ENCODE peak calls at places on chromosome 4, in four cellular contexts. B is endothelial cell of umbilical vein, E is IMR-90, L is ovary. A is an unnamed sample.

GRCh38 chr4:164700471-164700870 is 53.5 kb upstream of the SMIM31 start:
- DNase-seq in E (no peak), B (no peak), L (no peak), A (peak; percentile 42)

GRCh38 chr4:24533364-24533763 is 51.0 kb downstream of the DHX15 start:
- DNase-seq in E (peak; percentile 50), L (no peak), B (no peak), A (peak; percentile 38)

GRCh38 chr4:82983450-82983849 is 27.2 kb downstream of the LIN54 start:
- DNase-seq in B (no peak), L (no peak), E (no peak), A (no peak)

GRCh38 chr4:109444182-109444844 is 10.7 kb downstream of the SEC24B start:
- DNase-seq in E (no peak), B (no peak), L (no peak), A (no peak)

GRCh38 chr4:95556460-95556859 is 7.7 kb upstream of the UNC5C start:
- DNase-seq in L (no peak), B (no peak), E (no peak), A (peak; percentile 70)

GRCh38 chr4:158885564-158885963 is 116.7 kb downstream of the FNIP2 start:
- DNase-seq in E (no peak), B (no peak), L (no peak), A (no peak)

GRCh38 chr4:78691971-78692814 is 84.0 kb upstream of the BMP2K start:
- DNase-seq in B (no peak), L (no peak), E (peak; percentile 16), A (peak; percentile 66)

GRCh38 chr4:147862043-147862692 is 130.3 kb downstream of the ARHGAP10 start:
- DNase-seq in L (no peak), E (no peak), B (no peak), A (no peak)

GRCh38 chr4:74437866-74438265 is 7.1 kb upstream of the AREG start:
- DNase-seq in L (no peak), E (no peak), B (no peak), A (no peak)

GRCh38 chr4:123093247-123093646 is 170.8 kb upstream of the NUDT6 start:
- DNase-seq in L (no peak), B (no peak), E (no peak), A (peak; percentile 18)

GRCh38 chr4:55442541-55442940 is 46.8 kb downstream of the TMEM165 start:
- DNase-seq in B (no peak), E (no peak), L (no peak), A (no peak)

GRCh38 chr4:176988226-176988625 is 195.5 kb upstream of the VEGFC start:
- DNase-seq in B (peak; percentile 92), E (peak; percentile 99), L (no peak), A (no peak)

GRCh38 chr4:169103966-169104412 is 93.9 kb upstream of the CBR4 start:
- DNase-seq in E (no peak), L (no peak), B (no peak), A (no peak)

GRCh38 chr4:159685406-159686092 is 582.7 kb downstream of the RAPGEF2 start:
- DNase-seq in E (no peak), L (no peak), B (no peak), A (no peak)

GRCh38 chr4:122584517-122584916 is 36.3 kb downstream of the IL21 start:
- DNase-seq in B (peak; percentile 73), E (peak; percentile 82), L (no peak), A (peak; percentile 26)

DNA sequence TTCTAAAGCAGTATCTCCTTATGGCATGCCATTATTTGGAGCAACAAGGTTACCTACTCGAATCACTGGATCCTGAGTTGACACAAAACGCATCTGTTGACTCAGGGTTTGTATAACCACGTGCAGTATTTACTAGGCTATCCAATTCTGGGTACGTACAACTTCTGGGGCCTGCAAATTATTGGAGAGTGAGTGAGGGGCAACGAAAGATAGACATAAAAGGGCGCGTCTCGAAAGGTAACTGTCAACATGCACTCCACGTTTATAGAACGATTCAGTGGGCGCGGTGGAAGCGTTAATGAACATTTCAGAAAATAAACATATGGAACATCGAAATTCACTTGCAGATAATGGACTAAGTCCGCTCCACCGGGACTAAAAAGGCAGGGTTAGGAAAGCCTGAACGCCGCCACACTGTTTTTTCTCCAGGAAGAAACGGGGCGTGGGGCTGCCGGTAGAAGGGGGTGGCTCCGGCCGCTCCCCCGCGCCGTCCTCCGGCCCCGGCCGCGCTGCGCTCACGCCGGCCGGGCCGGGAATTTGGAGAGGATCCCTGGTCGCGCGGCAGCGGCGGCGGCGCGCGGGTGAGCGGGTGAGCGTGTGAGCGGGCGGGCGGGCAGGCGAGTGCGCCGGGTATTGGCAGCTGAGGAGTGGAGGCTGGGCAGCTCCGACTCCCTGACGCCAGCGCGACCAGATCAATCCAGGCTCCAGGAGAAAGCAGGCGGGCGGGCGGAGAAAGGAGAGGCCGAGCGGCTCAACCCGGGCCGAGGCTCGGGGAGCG is at the start of gene SMAD1:
- DNase-seq in E (peak; percentile 82), L (peak; percentile 86), B (peak; percentile 76), A (no peak)
- TF ChIP-seq POLR2A in E (peak; percentile 57), L (peak; percentile 32), B (peak; percentile 59), A (no peak)

GRCh38 chr4:110962616-110963015 is 339.7 kb upstream of the PITX2 start:
- DNase-seq in E (no peak), B (no peak), L (no peak), A (no peak)

GRCh38 chr4:110955748-110956147 is 332.9 kb upstream of the PITX2 start:
- DNase-seq in B (no peak), L (no peak), E (no peak), A (no peak)

GRCh38 chr4:110963621-110964020 is 340.7 kb upstream of the PITX2 start:
- DNase-seq in E (no peak), B (no peak), L (no peak), A (no peak)

GRCh38 chr4:110953898-110954297 is 331.0 kb upstream of the PITX2 start:
- DNase-seq in E (no peak), B (no peak), L (no peak), A (no peak)

DNA sequence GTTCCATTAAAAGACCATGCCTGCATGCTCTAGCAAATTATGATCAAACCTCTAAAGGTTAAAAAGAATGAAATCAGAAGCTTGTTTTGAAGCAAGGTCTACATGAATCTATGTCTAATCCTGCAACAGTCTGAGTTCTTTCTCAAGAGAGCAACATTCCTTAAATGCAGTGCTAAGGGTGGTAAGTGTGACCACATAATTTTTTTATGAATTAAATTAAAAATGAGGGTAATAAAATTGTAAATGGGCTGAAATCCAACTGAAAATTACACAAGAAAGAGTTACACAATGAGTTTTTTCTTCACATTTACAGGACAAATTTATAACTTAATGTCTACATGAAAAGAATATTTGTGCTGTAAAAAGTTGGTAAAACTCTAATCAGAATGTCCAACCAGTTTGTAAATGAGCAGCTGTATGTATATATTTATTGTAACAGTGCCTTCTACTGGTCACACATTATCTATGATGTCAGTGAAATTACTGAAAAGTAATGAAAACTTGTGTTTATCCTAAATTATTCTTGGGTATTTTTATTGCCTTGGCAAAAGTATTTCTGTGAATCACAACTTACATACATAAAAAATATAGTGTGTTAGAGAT is 336.3 kb upstream of the PITX2 start:
- DNase-seq in L (no peak), E (peak; percentile 30), B (peak; percentile 22), A (peak; percentile 7)
- H3K4me3 ChIP-seq in L (no peak overlapping the region), E (no peak overlapping the region), B (no peak overlapping the region), A (no peak overlapping the region)

GRCh38 chr4:16225681-16225995 is 633 bp downstream of the TAPT1 start:
- DNase-seq in B (peak; percentile 55), E (no peak), L (no peak), A (no peak)

GRCh38 chr4:16225139-16225538 is 1.1 kb downstream of the TAPT1 start:
- DNase-seq in E (peak; percentile 41), L (no peak), B (peak; percentile 51), A (peak; percentile 58)

GRCh38 chr4:16227462-16227868 is 1.2 kb upstream of the TAPT1 start:
- DNase-seq in B (peak; percentile 50), E (peak; percentile 30), L (peak; percentile 66), A (peak; percentile 53)

GRCh38 chr4:16225996-16226815 is at the start of gene TAPT1:
- DNase-seq in L (peak; percentile 84), E (peak; percentile 30), B (peak; percentile 54), A (peak; percentile 81)

GRCh38 chr4:16226816-16227461 is 668 bp upstream of the TAPT1 start:
- DNase-seq in E (no peak), L (peak; percentile 74), B (peak; percentile 49), A (peak; percentile 74)
- TF ChIP-seq POLR2A in E (no peak), L (peak; percentile 7), B (no peak), A (no peak)

GRCh38 chr4:139607302-139608060 is 51.5 kb upstream of the SETD7 start:
- DNase-seq in L (no peak), B (no peak), E (no peak), A (no peak)
- H3K4me3 ChIP-seq in L (no peak overlapping the region), B (no peak overlapping the region), E (no peak overlapping the region), A (no peak overlapping the region)

GRCh38 chr4:185479507-185479971 is 8.0 kb upstream of the CCDC110 start:
- DNase-seq in L (no peak), B (no peak), E (no peak), A (no peak)

GRCh38 chr4:185481390-185481789 is 9.9 kb upstream of the CCDC110 start:
- DNase-seq in L (no peak), B (no peak), E (no peak), A (no peak)

GRCh38 chr4:185480016-185480732 is 8.6 kb upstream of the CCDC110 start:
- DNase-seq in E (no peak), L (no peak), B (no peak), A (no peak)
- TF ChIP-seq POLR2A in E (no peak), L (no peak), B (no peak), A (no peak)

DNA sequence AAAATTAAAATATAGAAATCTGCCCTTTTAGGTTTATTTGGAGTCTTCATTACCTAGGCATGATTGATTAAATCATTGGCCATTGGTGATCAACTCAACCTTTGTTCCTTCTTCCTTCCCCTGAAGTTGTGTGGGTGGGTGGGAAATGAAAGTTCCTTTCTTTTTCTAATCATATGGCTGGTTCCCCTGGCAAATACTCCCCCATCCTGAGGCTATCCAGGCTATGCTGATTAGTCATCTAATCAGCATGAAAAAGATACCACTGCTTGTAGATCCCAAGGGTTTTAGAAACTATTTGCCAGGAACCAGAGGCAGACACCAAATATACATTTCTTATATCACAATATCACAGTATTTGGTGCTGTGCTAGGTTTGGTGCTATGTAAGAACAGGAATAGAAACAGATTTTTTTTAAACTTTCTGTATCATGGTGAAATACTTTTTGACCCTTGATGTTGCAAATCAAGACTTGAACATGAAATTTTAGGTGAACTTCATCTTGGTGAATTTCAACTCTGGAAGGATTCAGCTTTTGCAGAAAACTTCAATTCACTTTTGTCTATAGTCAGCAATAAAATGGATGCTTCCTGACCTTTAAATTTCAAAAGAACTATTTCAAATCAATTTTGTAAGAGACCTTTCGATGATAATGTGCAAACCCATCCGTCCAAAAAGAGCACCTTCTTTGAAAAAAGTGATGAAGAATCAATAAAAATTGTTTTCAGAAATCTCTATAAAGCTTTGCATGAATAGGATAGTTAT is 71.1 kb downstream of the CCSER1 start:
- DNase-seq in E (no peak), B (no peak), L (no peak), A (no peak)
- H3K4me3 ChIP-seq in E (no peak overlapping the region), B (no peak overlapping the region), L (no peak overlapping the region), A (no peak overlapping the region)